ENCODE peak calls at places on chromosomes 16 and 17, in seven cellular contexts. Z, Q, X, U, W, J and H are unnamed samples.
A peak's percentile ranks its signal among the peaks of the same experiment; 100 is the strongest.

GRCh38 chr17:21132428-21132827 is 5.7 kb downstream of the DHRS7B start:
- DNase-seq in Z (no peak), Q (no peak), X (no peak), U (no peak), W (no peak), J (no peak), H (no peak)

GRCh38 chr17:34709108-34709779 is 129.9 kb downstream of the TMEM132E start:
- DNase-seq in Z (no peak), Q (no peak), X (no peak), U (no peak), W (no peak), J (no peak), H (no peak)

GRCh38 chr16:23278031-23278430 is 24.1 kb upstream of the SCNN1B start:
- DNase-seq in Z (no peak), Q (no peak), X (no peak), U (no peak), W (no peak), J (peak; percentile 52), H (no peak)

GRCh38 chr16:67104061-67104460 is 5.7 kb upstream of the PHAF1 start:
- DNase-seq in Z (no peak), Q (peak; percentile 65), X (no peak), U (peak; percentile 7), W (peak; percentile 23), J (no peak), H (no peak)

GRCh38 chr16:25868041-25868600 is 176.4 kb downstream of the HS3ST4 start:
- DNase-seq in Z (no peak), Q (no peak), X (no peak), U (no peak), W (no peak), J (no peak), H (no peak)

GRCh38 chr17:76524598-76525512 is 12.7 kb downstream of the CYGB start:
- DNase-seq in Z (peak; percentile 77), Q (peak; percentile 58), X (no peak), U (no peak), W (peak; percentile 55), J (peak; percentile 64), H (no peak)

GRCh38 chr16:56953006-56953405 is 8.7 kb upstream of the CETP start:
- DNase-seq in Z (no peak), Q (no peak), X (no peak), U (no peak), W (no peak), J (no peak), H (no peak)

GRCh38 chr16:84518804-84519341 is 14.4 kb upstream of the MEAK7 start:
- DNase-seq in Z (no peak), Q (no peak), X (no peak), U (no peak), W (no peak), J (no peak), H (no peak)

GRCh38 chr17:66431080-66431795 is 128.8 kb downstream of the PRKCA start:
- DNase-seq in Z (no peak), Q (peak; percentile 38), X (no peak), U (no peak), W (peak; percentile 41), J (no peak), H (no peak)

GRCh38 chr17:55758171-55758570 is 7.3 kb downstream of the PCTP start:
- DNase-seq in Z (no peak), Q (no peak), X (no peak), U (no peak), W (no peak), J (no peak), H (no peak)

GRCh38 chr17:69223809-69224208 is 4.8 kb downstream of the ABCA10 start:
- DNase-seq in Z (no peak), Q (peak; percentile 91), X (no peak), U (no peak), W (peak; percentile 48), J (peak; percentile 14), H (peak; percentile 18)

GRCh38 chr17:68423251-68423650 is 34.0 kb downstream of the WIPI1 start:
- DNase-seq in Z (no peak), Q (no peak), X (no peak), U (no peak), W (no peak), J (no peak), H (no peak)

GRCh38 chr16:29943846-29944669 is 17.8 kb upstream of the TMEM219 start:
- DNase-seq in Z (no peak), Q (peak; percentile 96), X (no peak), U (no peak), W (peak; percentile 99), J (peak; percentile 98), H (no peak)
- TF ChIP-seq CTCF in Z (no peak), Q (peak; percentile 64), X (no peak), U (no peak), W (peak; percentile 56), J (peak; percentile 35), H (no peak)

DNA sequence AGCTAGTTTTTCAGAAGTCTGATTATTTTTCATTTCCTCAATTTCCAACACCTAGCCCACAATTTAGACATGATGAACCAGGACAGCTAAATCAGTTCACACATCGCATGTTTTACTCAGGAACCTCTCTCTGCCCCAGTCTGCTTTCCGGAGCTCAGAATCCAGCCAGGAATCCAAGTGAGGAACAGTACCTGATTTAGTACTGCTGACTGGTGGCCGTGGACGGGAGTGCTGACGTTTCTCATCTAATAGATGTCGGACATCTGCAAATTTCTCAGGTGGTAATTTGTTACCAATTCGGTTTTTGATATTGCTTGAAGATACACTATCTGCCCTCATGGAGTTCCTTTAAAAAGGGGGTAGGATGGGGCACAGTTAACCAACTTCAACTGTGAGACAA is 14.9 kb upstream of the ITGAE start:
- DNase-seq in Z (no peak), Q (no peak), X (no peak), U (no peak), W (no peak), J (no peak), H (no peak)
- TF ChIP-seq CTCF in Z (no peak), Q (peak; percentile 38), X (no peak), U (no peak), W (no peak), J (no peak), H (no peak)

DNA sequence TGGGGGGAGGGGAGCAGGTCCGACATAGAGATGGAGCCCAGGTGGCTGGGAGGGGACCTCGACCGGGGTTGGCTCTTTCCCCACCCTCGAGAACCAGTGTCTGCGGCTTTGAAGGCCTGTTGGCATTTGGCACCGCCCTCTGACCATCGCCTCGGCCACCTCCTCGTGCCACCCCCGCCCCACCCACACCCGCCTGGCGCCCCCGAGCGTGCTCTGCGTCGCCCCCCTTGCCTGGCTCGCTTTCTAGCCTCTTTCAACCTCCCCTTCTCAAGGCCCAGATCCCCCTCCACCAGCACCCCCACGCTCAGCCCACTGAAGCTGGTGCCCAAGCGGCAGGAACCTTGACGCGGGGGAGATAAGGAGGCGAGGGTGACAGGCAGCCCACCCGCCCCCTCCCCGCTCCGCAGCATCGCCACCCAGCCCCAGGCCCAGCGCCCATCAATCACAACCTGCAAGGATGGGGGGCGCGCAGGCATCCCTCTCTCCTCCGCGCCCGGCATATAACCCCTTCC is 593 bp downstream of the CACNB1 start:
- DNase-seq in Z (no peak), Q (no peak), X (no peak), U (no peak), W (no peak), J (no peak), H (peak; percentile 58)
- TF ChIP-seq CTCF in Z (no peak), Q (no peak), X (no peak), U (no peak), W (no peak), J (no peak), H (no peak)

DNA sequence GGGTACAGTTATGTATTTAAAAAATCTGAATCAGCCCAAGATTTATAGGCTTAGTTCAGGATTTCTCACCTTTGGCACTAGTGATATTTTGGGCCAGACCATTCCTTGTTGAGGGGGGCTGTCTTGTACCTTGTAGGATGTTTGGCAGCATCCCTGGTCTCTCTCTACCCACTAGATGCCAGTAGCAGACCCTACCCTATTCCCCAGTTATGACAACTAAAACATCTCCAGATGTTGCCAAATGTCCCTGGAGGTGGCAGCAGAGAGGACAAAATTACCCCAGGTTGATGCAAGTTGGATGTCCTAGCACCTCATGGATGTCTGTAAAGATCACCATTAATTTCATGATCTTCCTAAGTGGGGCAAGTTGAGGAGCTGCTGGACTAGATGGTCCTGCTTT is 45.8 kb downstream of the SYT17 start:
- DNase-seq in Z (no peak), Q (no peak), X (no peak), U (no peak), W (no peak), J (no peak), H (no peak)
- TF ChIP-seq CTCF in Z (no peak), Q (peak; percentile 3), X (no peak), U (no peak), W (no peak), J (no peak), H (no peak)

DNA sequence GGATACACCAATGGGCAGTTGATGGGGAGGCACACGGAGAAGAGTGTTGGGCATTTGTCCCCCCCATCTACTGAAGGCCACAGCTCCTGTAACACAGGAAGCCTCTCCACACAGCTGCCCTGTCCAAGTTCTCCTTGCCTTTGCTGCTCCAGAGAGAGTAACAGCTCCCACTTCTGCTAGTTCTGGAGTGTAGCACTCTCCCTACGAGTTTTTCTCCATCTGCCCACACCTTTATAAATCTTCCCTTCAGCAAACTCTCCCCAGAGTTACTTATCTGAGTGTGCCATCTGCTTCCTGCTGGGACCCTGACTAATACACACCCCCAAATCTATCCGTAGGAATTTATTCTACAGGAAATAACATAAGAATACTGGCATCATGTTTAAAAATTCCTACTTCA is 42.6 kb upstream of the ERN1 start:
- DNase-seq in Z (no peak), Q (no peak), X (no peak), U (no peak), W (no peak), J (no peak), H (no peak)
- TF ChIP-seq CTCF in Z (no peak), Q (peak; percentile 25), X (no peak), U (no peak), W (no peak), J (no peak), H (no peak)

GRCh38 chr16:4392382-4393242 is 21.0 kb downstream of the VASN start:
- DNase-seq in Z (peak; percentile 51), Q (peak; percentile 64), X (no peak), U (no peak), W (peak; percentile 86), J (peak; percentile 59), H (no peak)
- TF ChIP-seq CTCF in Z (no peak), Q (no peak), X (no peak), U (no peak), W (no peak), J (no peak), H (no peak)

DNA sequence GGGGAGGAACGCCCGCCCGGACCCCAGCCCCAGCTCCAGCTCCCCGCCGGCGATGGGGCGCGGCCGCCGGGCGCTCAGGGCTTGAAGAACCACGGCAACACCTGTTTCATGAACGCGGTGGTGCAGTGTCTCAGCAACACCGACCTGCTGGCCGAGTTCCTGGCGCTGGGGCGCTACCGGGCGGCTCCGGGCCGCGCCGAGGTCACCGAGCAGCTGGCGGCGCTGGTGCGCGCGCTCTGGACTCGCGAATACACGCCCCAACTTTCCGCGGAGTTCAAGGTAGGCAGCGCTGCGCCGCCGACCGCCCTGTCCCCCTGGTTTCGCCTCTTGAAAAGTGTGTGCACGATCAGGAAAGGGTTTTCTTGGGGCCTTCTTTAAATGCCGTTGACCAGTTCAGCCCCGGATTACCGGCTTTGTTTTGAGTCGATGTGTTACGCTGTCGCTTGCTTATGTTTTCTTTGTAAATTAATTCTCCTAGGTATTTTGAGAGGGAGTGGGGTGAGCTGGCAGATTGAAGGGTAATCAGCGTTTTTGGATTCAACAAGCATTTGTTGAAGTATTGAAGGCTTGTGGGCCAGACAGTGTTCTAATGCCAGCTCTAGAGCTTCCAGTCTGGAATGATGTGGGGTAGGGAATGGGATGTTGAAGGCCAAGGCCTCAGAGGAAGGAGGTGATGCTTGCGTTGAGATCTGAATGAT is 690 bp downstream of the USP43 start:
- DNase-seq in Z (peak; percentile 88), Q (peak; percentile 47), X (no peak), U (peak; percentile 30), W (no peak), J (peak; percentile 75), H (peak; percentile 68)
- TF ChIP-seq CTCF in Z (no peak), Q (no peak), X (no peak), U (no peak), W (no peak), J (no peak), H (peak; percentile 4)